ENCODE peak calls at places on chromosome 22, in seven cellular contexts. V is naive thymus-derived CD8-positive, alpha-beta T cell; T is NCI-H460; A is Calu3; U is left ventricle myocardium inferior; J is activated CD4-positive, alpha-beta T cell treated with anti-CD3 and anti-CD28 coated beads for 4 hours; C is K562. L is an unnamed sample.

GRCh38 chr22:45262931-45263789 is 21.6 kb upstream of the UPK3A start:
- DNase-seq in A (no peak), C (peak; percentile 14), T (no peak), U (peak; percentile 46), J (no peak), V (no peak), L (peak; percentile 71)

GRCh38 chr22:46078241-46079092 is 71.9 kb upstream of the PPARA start:
- DNase-seq in C (no peak), J (no peak), U (peak; percentile 82), A (peak; percentile 84), V (no peak), T (no peak), L (no peak)

GRCh38 chr22:42604403-42604802 is 10.3 kb downstream of the POLDIP3 start:
- DNase-seq in J (no peak), T (no peak), V (no peak), C (no peak), U (no peak), A (no peak), L (no peak)

GRCh38 chr22:37049224-37049623 is 2.3 kb upstream of the KCTD17 start:
- DNase-seq in V (no peak), A (no peak), J (no peak), T (no peak), U (no peak), C (no peak), L (no peak)

GRCh38 chr22:46539169-46539568 is 1.7 kb upstream of the CELSR1 start:
- DNase-seq in T (no peak), U (no peak), V (no peak), C (no peak), A (no peak), J (no peak), L (no peak)

GRCh38 chr22:41334951-41335635 is 33.8 kb downstream of the ZC3H7B start:
- DNase-seq in U (no peak), J (no peak), V (no peak), T (no peak), C (no peak), A (no peak), L (no peak)

GRCh38 chr22:23179381-23180294 is 671 bp upstream of the BCR start:
- DNase-seq in V (no peak), J (no peak), C (no peak), A (peak; percentile 24), U (peak; percentile 24), T (no peak), L (no peak)

GRCh38 chr22:44439356-44440223 is 58.4 kb downstream of the RTL6 start:
- DNase-seq in U (no peak), J (no peak), V (no peak), A (no peak), C (no peak), T (no peak), L (no peak)

L was measured in GM12878.